ENCODE peak calls at places on chromosome 6, in ten cellular contexts. A, H, C, V, L, U, R, K, N and J are unnamed samples.

GRCh38 chr6:28769626-28770402 is 154.0 kb downstream of the TRIM27 start:
- DNase-seq in A (no peak), H (no peak), C (no peak), V (peak), L (no peak), U (no peak), R (peak), K (peak), N (no peak), J (peak)

GRCh38 chr6:14265049-14266021 is 147.8 kb downstream of the CD83 start:
- DNase-seq in A (no peak), H (no peak), C (no peak), V (no peak), L (no peak), U (no peak), R (no peak), K (no peak), N (no peak), J (no peak)

GRCh38 chr6:122788663-122789062 is 395 bp upstream of the SMPDL3A start:
- DNase-seq in A (no peak), H (no peak), C (no peak), V (no peak), L (no peak), U (no peak), R (no peak), K (no peak), N (no peak), J (peak)

GRCh38 chr6:169811072-169811471 is 59.6 kb downstream of the ERMARD start:
- DNase-seq in A (no peak), H (no peak), C (no peak), V (no peak), L (no peak), U (no peak), R (no peak), K (no peak), N (no peak), J (no peak)

GRCh38 chr6:11826779-11827178 is 48.2 kb upstream of the ADTRP start:
- DNase-seq in A (no peak), H (no peak), C (no peak), V (no peak), L (no peak), U (no peak), R (no peak), K (no peak), N (no peak), J (no peak)

GRCh38 chr6:147131728-147132127 is 72.5 kb upstream of the STXBP5 start:
- DNase-seq in A (no peak), H (peak), C (no peak), V (no peak), L (no peak), U (no peak), R (no peak), K (peak), N (no peak), J (no peak)

GRCh38 chr6:13710552-13711383 is 867 bp downstream of the RANBP9 start:
- DNase-seq in A (peak), H (peak), C (peak), V (peak), L (no peak), U (no peak), R (peak), K (peak), N (peak), J (peak)

GRCh38 chr6:126077810-126078791 is 91.8 kb downstream of the TRMT11 start:
- DNase-seq in A (no peak), H (no peak), C (no peak), V (peak), L (no peak), U (no peak), R (peak), K (no peak), N (no peak), J (no peak)

GRCh38 chr6:2891768-2892170 is 11.3 kb downstream of the SERPINB9 start:
- DNase-seq in A (peak), H (no peak), C (peak), V (no peak), L (no peak), U (no peak), R (no peak), K (no peak), N (peak), J (no peak)

GRCh38 chr6:159172066-159172465 is 2.9 kb downstream of the FNDC1 start:
- DNase-seq in A (no peak), H (no peak), C (no peak), V (peak), L (no peak), U (no peak), R (no peak), K (peak), N (no peak), J (no peak)

GRCh38 chr6:35091353-35092083 is 49.6 kb downstream of the TCP11 start:
- DNase-seq in A (no peak), H (no peak), C (no peak), V (peak), L (no peak), U (no peak), R (peak), K (no peak), N (no peak), J (no peak)

GRCh38 chr6:5338177-5338960 is 77.1 kb downstream of the FARS2 start:
- DNase-seq in A (no peak), H (no peak), C (no peak), V (no peak), L (no peak), U (no peak), R (no peak), K (no peak), N (no peak), J (no peak)

GRCh38 chr6:142551145-142551811 is 249.5 kb downstream of the ADGRG6 start:
- DNase-seq in A (no peak), H (no peak), C (no peak), V (peak), L (no peak), U (no peak), R (peak), K (peak), N (peak), J (peak)

GRCh38 chr6:23003671-23004598 is 434.6 kb downstream of the HDGFL1 start:
- DNase-seq in A (peak), H (peak), C (no peak), V (peak), L (no peak), U (no peak), R (no peak), K (peak), N (no peak), J (peak)

GRCh38 chr6:169106176-169106575 is 147.5 kb downstream of the THBS2 start:
- DNase-seq in A (no peak), H (no peak), C (no peak), V (no peak), L (no peak), U (no peak), R (no peak), K (peak), N (no peak), J (peak)

GRCh38 chr6:8825726-8826125 is 390.4 kb upstream of the SLC35B3 start:
- DNase-seq in A (no peak), H (no peak), C (no peak), V (no peak), L (no peak), U (no peak), R (no peak), K (no peak), N (no peak), J (no peak)